ENCODE peak calls at places on chromosomes 3 and 15, in eight cellular contexts. A, M, R, H, Y, P, Q and C are unnamed samples.

GRCh38 chr15:47822066-47822465 is 104.8 kb downstream of the SEMA6D start:
- DNase-seq in A (no peak), M (no peak), R (no peak), H (no peak), Y (no peak), P (no peak), Q (no peak), C (no peak)

GRCh38 chr3:55718956-55719355 is 231.8 kb upstream of the WNT5A start:
- DNase-seq in A (no peak), M (no peak), R (no peak), H (no peak), Y (no peak), P (no peak), Q (no peak), C (no peak)

GRCh38 chr3:190848891-190849290 is 13.6 kb downstream of the GMNC start:
- DNase-seq in A (no peak), M (no peak), R (no peak), H (no peak), Y (no peak), P (no peak), Q (no peak), C (no peak)

GRCh38 chr3:28286595-28286994 is 45.2 kb downstream of the CMC1 start:
- DNase-seq in A (peak; percentile 51), M (no peak), R (no peak), H (peak; percentile 47), Y (peak; percentile 41), P (no peak), Q (no peak), C (no peak)

GRCh38 chr3:55655544-55655943 is 168.4 kb upstream of the WNT5A start:
- DNase-seq in A (no peak), M (no peak), R (no peak), H (no peak), Y (no peak), P (no peak), Q (no peak), C (no peak)

GRCh38 chr3:39025222-39025970 is 26.3 kb downstream of the SCN11A start:
- DNase-seq in A (no peak), M (no peak), R (no peak), H (no peak), Y (no peak), P (no peak), Q (no peak), C (no peak)

GRCh38 chr3:43968465-43968864 is 273.2 kb upstream of the TOPAZ1 start:
- DNase-seq in A (no peak), M (no peak), R (no peak), H (no peak), Y (no peak), P (no peak), Q (no peak), C (no peak)

GRCh38 chr3:45603226-45603625 is 8.7 kb downstream of the LIMD1 start:
- DNase-seq in A (no peak), M (peak; percentile 71), R (no peak), H (no peak), Y (no peak), P (no peak), Q (no peak), C (no peak)

GRCh38 chr15:82823049-82823448 is 13.6 kb downstream of the WHAMM start:
- DNase-seq in A (no peak), M (no peak), R (no peak), H (no peak), Y (no peak), P (no peak), Q (no peak), C (no peak)

GRCh38 chr15:39555885-39556284 is 25.0 kb upstream of the THBS1 start:
- DNase-seq in A (no peak), M (peak; percentile 38), R (no peak), H (no peak), Y (no peak), P (no peak), Q (no peak), C (no peak)

GRCh38 chr3:11721114-11721440 is 77.4 kb upstream of the VGLL4 start:
- DNase-seq in A (no peak), M (no peak), R (no peak), H (no peak), Y (peak; percentile 5), P (no peak), Q (no peak), C (no peak)

GRCh38 chr15:34606545-34606944 is 23.1 kb upstream of the GOLGA8B start:
- DNase-seq in A (no peak), M (no peak), R (no peak), H (no peak), Y (no peak), P (no peak), Q (no peak), C (no peak)

GRCh38 chr3:186032321-186032720 is 76.6 kb downstream of the ETV5 start:
- DNase-seq in A (no peak), M (no peak), R (no peak), H (no peak), Y (no peak), P (no peak), Q (no peak), C (no peak)

GRCh38 chr15:48954538-48954937 is 9.2 kb downstream of the SHC4 start:
- DNase-seq in A (no peak), M (no peak), R (no peak), H (no peak), Y (no peak), P (no peak), Q (no peak), C (no peak)

GRCh38 chr3:181709537-181710279 is 2.0 kb upstream of the SOX2 start:
- DNase-seq in A (peak; percentile 61), M (peak; percentile 52), R (peak; percentile 2), H (no peak), Y (peak; percentile 84), P (peak; percentile 80), Q (no peak), C (no peak)

GRCh38 chr3:15983232-15983631 is 185.5 kb upstream of the ANKRD28 start:
- DNase-seq in A (no peak), M (no peak), R (peak; percentile 67), H (no peak), Y (no peak), P (no peak), Q (no peak), C (peak; percentile 53)

GRCh38 chr15:89358755-89359439 is 24.3 kb upstream of the POLG start:
- DNase-seq in A (peak; percentile 86), M (peak; percentile 34), R (no peak), H (peak; percentile 69), Y (peak; percentile 80), P (peak; percentile 95), Q (peak; percentile 91), C (peak; percentile 82)

GRCh38 chr3:120451670-120452220 is 953 bp upstream of the FSTL1 start:
- DNase-seq in A (no peak), M (no peak), R (no peak), H (no peak), Y (no peak), P (no peak), Q (no peak), C (no peak)

GRCh38 chr15:78565951-78566774 is 843 bp downstream of the CHRNA5 start:
- DNase-seq in A (peak; percentile 55), M (no peak), R (peak; percentile 2), H (no peak), Y (no peak), P (peak; percentile 60), Q (no peak), C (no peak)